ENCODE peak calls at places on chromosomes 6 and 20, in five cellular contexts. One of them, this sample, is unnamed.

GRCh38 chr6:39197521-39198500 is 31.5 kb downstream of the KCNK5 start:
- DNase-seq in glutamatergic neuron: no peak
- DNase-seq in fibroblast of pulmonary artery: no peak
- DNase-seq in bronchial epithelial cell: no peak
- DNase-seq in transverse colon: no peak
- DNase-seq in this sample: no peak

GRCh38 chr6:501891-502601 is 110.5 kb downstream of the IRF4 start:
- DNase-seq in glutamatergic neuron: no peak
- DNase-seq in fibroblast of pulmonary artery: no peak
- DNase-seq in bronchial epithelial cell: no peak
- DNase-seq in transverse colon: peak; percentile 27
- DNase-seq in this sample: no peak

GRCh38 chr6:111379831-111380230 is 103.2 kb downstream of the REV3L start:
- DNase-seq in glutamatergic neuron: no peak
- DNase-seq in fibroblast of pulmonary artery: no peak
- DNase-seq in bronchial epithelial cell: no peak
- DNase-seq in transverse colon: no peak
- DNase-seq in this sample: no peak

GRCh38 chr6:157763129-157763893 is 59.7 kb upstream of the SNX9 start:
- DNase-seq in glutamatergic neuron: no peak
- DNase-seq in fibroblast of pulmonary artery: peak; percentile 67
- DNase-seq in bronchial epithelial cell: peak; percentile 100
- DNase-seq in transverse colon: peak; percentile 97
- DNase-seq in this sample: no peak

GRCh38 chr20:6768228-6769185 is 1.0 kb downstream of the BMP2 start:
- DNase-seq in glutamatergic neuron: peak; percentile 36
- DNase-seq in fibroblast of pulmonary artery: peak; percentile 34
- DNase-seq in bronchial epithelial cell: no peak
- DNase-seq in transverse colon: peak; percentile 27
- DNase-seq in this sample: peak; percentile 16

GRCh38 chr6:43368517-43369160 is 808 bp downstream of the ZNF318 start:
- DNase-seq in glutamatergic neuron: peak; percentile 88
- DNase-seq in fibroblast of pulmonary artery: peak; percentile 49
- DNase-seq in bronchial epithelial cell: peak; percentile 8
- DNase-seq in transverse colon: peak; percentile 50
- DNase-seq in this sample: no peak

GRCh38 chr6:35590622-35591066 is 77.9 kb upstream of the TULP1 start:
- DNase-seq in glutamatergic neuron: no peak
- DNase-seq in fibroblast of pulmonary artery: peak; percentile 81
- DNase-seq in bronchial epithelial cell: no peak
- DNase-seq in transverse colon: peak; percentile 34
- DNase-seq in this sample: no peak

GRCh38 chr20:49319204-49319809 is 41.5 kb upstream of the ZNFX1 start:
- DNase-seq in glutamatergic neuron: no peak
- DNase-seq in fibroblast of pulmonary artery: no peak
- DNase-seq in bronchial epithelial cell: no peak
- DNase-seq in transverse colon: no peak
- DNase-seq in this sample: no peak

GRCh38 chr6:21772467-21772866 is 178.9 kb downstream of the SOX4 start:
- DNase-seq in glutamatergic neuron: no peak
- DNase-seq in fibroblast of pulmonary artery: no peak
- DNase-seq in bronchial epithelial cell: no peak
- DNase-seq in transverse colon: no peak
- DNase-seq in this sample: no peak

GRCh38 chr6:35436071-35436865 is 15.9 kb upstream of the FANCE start:
- DNase-seq in glutamatergic neuron: no peak
- DNase-seq in fibroblast of pulmonary artery: no peak
- DNase-seq in bronchial epithelial cell: no peak
- DNase-seq in transverse colon: no peak
- DNase-seq in this sample: no peak

GRCh38 chr20:2745936-2746635 is 53.5 kb downstream of the EBF4 start:
- DNase-seq in glutamatergic neuron: no peak
- DNase-seq in fibroblast of pulmonary artery: no peak
- DNase-seq in bronchial epithelial cell: no peak
- DNase-seq in transverse colon: no peak
- DNase-seq in this sample: no peak

GRCh38 chr20:50690979-50691584 is at the start of gene RIPOR3:
- DNase-seq in glutamatergic neuron: peak; percentile 58
- DNase-seq in fibroblast of pulmonary artery: no peak
- DNase-seq in bronchial epithelial cell: no peak
- DNase-seq in transverse colon: no peak
- DNase-seq in this sample: no peak

GRCh38 chr6:38177885-38178583 is 358.5 kb downstream of the ZFAND3 start:
- DNase-seq in glutamatergic neuron: no peak
- DNase-seq in fibroblast of pulmonary artery: no peak
- DNase-seq in bronchial epithelial cell: no peak
- DNase-seq in transverse colon: no peak
- DNase-seq in this sample: no peak

GRCh38 chr6:90295854-90296345 is 743 bp downstream of the BACH2 start:
- DNase-seq in glutamatergic neuron: peak; percentile 68
- DNase-seq in fibroblast of pulmonary artery: peak; percentile 64
- DNase-seq in bronchial epithelial cell: peak; percentile 58
- DNase-seq in transverse colon: peak; percentile 67
- DNase-seq in this sample: peak; percentile 56

GRCh38 chr6:45021652-45022051 is 306.5 kb upstream of the RUNX2 start:
- DNase-seq in glutamatergic neuron: no peak
- DNase-seq in fibroblast of pulmonary artery: no peak
- DNase-seq in bronchial epithelial cell: peak; percentile 3
- DNase-seq in transverse colon: no peak
- DNase-seq in this sample: no peak

GRCh38 chr6:35044145-35044745 is 96.9 kb downstream of the TCP11 start:
- DNase-seq in glutamatergic neuron: no peak
- DNase-seq in fibroblast of pulmonary artery: peak; percentile 88
- DNase-seq in bronchial epithelial cell: peak; percentile 64
- DNase-seq in transverse colon: peak; percentile 41
- DNase-seq in this sample: no peak

GRCh38 chr6:17615794-17616193 is 15.7 kb downstream of the FAM8A1 start:
- DNase-seq in glutamatergic neuron: no peak
- DNase-seq in fibroblast of pulmonary artery: no peak
- DNase-seq in bronchial epithelial cell: no peak
- DNase-seq in transverse colon: no peak
- DNase-seq in this sample: no peak

GRCh38 chr6:7235712-7236311 is 77.2 kb downstream of the SSR1 start:
- DNase-seq in glutamatergic neuron: no peak
- DNase-seq in fibroblast of pulmonary artery: no peak
- DNase-seq in bronchial epithelial cell: no peak
- DNase-seq in transverse colon: peak; percentile 40
- DNase-seq in this sample: no peak

GRCh38 chr6:44650947-44651346 is 263.4 kb downstream of the CDC5L start:
- DNase-seq in glutamatergic neuron: no peak
- DNase-seq in fibroblast of pulmonary artery: peak; percentile 27
- DNase-seq in bronchial epithelial cell: peak; percentile 72
- DNase-seq in transverse colon: no peak
- DNase-seq in this sample: no peak

GRCh38 chr20:13526551-13526950 is 112.2 kb downstream of the TASP1 start:
- DNase-seq in glutamatergic neuron: no peak
- DNase-seq in fibroblast of pulmonary artery: no peak
- DNase-seq in bronchial epithelial cell: peak; percentile 20
- DNase-seq in transverse colon: no peak
- DNase-seq in this sample: no peak

GRCh38 chr20:46074006-46074405 is 15.8 kb downstream of the NCOA5 start:
- DNase-seq in glutamatergic neuron: no peak
- DNase-seq in fibroblast of pulmonary artery: no peak
- DNase-seq in bronchial epithelial cell: no peak
- DNase-seq in transverse colon: no peak
- DNase-seq in this sample: no peak

GRCh38 chr6:140744648-140745320 is 1370.3 kb upstream of the CITED2 start:
- DNase-seq in glutamatergic neuron: no peak
- DNase-seq in fibroblast of pulmonary artery: peak; percentile 79
- DNase-seq in bronchial epithelial cell: peak; percentile 74
- DNase-seq in transverse colon: no peak
- DNase-seq in this sample: no peak

GRCh38 chr6:105452924-105453756 is 50.3 kb upstream of the PREP start:
- DNase-seq in glutamatergic neuron: no peak
- DNase-seq in fibroblast of pulmonary artery: no peak
- DNase-seq in bronchial epithelial cell: no peak
- DNase-seq in transverse colon: peak; percentile 25
- DNase-seq in this sample: peak; percentile 45

GRCh38 chr6:48111143-48111506 is at the start of gene PTCHD4:
- DNase-seq in glutamatergic neuron: no peak
- DNase-seq in fibroblast of pulmonary artery: peak; percentile 59
- DNase-seq in bronchial epithelial cell: peak; percentile 98
- DNase-seq in transverse colon: no peak
- DNase-seq in this sample: no peak

DNA sequence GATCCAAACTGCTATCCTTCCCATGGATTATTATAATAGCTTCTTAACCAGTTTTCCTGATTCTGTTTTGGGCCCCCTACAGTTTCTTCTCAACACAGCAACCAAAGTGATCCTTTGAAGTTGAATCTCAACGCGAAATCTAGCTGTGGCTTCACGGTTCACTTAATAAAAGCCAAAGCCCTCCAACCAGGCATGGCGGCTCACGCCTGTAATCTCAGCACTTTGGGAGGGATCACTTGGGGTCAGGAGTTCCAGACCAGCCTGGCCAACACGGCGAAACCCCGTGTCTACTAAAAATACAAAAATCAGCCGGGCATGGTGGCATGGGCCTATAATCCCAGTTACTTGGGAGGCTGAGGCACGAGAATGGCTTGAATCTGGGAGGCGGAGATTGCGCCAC is 3.3 kb downstream of the RMND1 start:
- DNase-seq in glutamatergic neuron: no peak
- DNase-seq in fibroblast of pulmonary artery: no peak
- DNase-seq in bronchial epithelial cell: no peak
- DNase-seq in transverse colon: no peak
- DNase-seq in this sample: no peak
- TF ChIP-seq CTCF in glutamatergic neuron: peak; percentile 9
- TF ChIP-seq CTCF in fibroblast of pulmonary artery: peak; percentile 6
- TF ChIP-seq CTCF in bronchial epithelial cell: no peak
- TF ChIP-seq CTCF in transverse colon: no peak
- TF ChIP-seq CTCF in this sample: no peak

DNA sequence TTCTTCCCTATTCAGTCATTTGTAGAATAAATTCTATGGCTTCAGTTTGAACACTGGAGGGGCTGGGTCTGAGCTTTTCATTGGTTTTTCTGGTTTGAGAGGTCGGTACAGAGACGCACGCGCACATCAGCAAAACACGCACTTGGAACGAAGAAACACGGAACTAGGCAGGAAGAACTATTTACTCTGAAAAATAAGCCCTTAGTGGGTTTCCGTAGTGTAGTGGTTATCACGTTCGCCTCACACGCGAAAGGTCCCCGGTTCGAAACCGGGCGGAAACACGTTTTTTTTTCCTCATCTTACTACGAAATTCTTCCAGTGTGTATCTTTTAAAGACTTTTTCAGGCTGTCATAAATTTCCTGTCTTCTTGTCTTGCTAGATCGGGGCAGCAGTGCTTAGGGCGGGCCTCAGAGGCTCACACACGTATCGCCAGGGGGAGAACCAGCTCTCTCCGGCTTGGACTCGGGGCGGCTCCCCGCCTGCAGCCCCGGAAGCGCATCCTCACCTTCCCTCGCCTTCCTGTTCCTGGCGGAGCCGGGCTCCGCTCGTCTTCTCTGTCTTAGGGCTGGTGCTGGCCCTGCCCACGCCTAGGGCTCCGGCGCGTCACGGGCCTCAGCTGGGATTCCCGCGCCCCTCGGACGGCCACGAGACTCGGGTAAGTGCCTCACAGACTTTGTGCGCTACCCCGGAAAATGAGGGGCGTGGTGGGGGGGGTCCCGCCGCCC is at the start of gene HMGN4:
- DNase-seq in glutamatergic neuron: peak; percentile 83
- DNase-seq in fibroblast of pulmonary artery: peak; percentile 94
- DNase-seq in bronchial epithelial cell: peak; percentile 81
- DNase-seq in transverse colon: peak; percentile 85
- DNase-seq in this sample: peak; percentile 73
- TF ChIP-seq CTCF in glutamatergic neuron: no peak
- TF ChIP-seq CTCF in fibroblast of pulmonary artery: no peak
- TF ChIP-seq CTCF in bronchial epithelial cell: no peak
- TF ChIP-seq CTCF in transverse colon: no peak
- TF ChIP-seq CTCF in this sample: no peak

DNA sequence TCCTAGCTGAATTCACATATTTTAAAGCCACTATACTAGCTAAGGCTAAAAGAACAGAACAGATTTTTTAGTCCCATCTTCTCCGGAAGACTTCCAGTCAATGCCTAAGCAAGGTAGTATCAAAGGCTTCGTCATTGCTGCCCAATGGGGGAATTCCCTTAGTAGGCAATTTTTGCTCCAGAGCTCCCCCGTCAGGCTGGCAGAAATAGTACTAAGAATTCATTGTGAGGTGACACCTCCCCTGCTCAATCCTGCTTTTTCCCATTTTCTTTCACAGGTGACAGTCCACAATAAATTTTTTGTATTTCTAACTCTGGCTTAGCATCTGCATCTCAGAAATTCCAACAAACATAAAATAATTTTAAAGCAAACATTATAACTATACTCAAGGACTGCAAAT is 52.8 kb upstream of the SRSF6 start:
- DNase-seq in glutamatergic neuron: no peak
- DNase-seq in fibroblast of pulmonary artery: peak; percentile 21
- DNase-seq in bronchial epithelial cell: peak; percentile 12
- DNase-seq in transverse colon: no peak
- DNase-seq in this sample: no peak
- TF ChIP-seq CTCF in glutamatergic neuron: peak; percentile 25
- TF ChIP-seq CTCF in fibroblast of pulmonary artery: peak; percentile 35
- TF ChIP-seq CTCF in bronchial epithelial cell: no peak
- TF ChIP-seq CTCF in transverse colon: peak; percentile 8
- TF ChIP-seq CTCF in this sample: no peak

GRCh38 chr20:38355161-38356012 is 9.1 kb downstream of the LBP start:
- DNase-seq in glutamatergic neuron: no peak
- DNase-seq in fibroblast of pulmonary artery: no peak
- DNase-seq in bronchial epithelial cell: no peak
- DNase-seq in transverse colon: no peak
- DNase-seq in this sample: no peak
- TF ChIP-seq CTCF in glutamatergic neuron: no peak
- TF ChIP-seq CTCF in fibroblast of pulmonary artery: no peak
- TF ChIP-seq CTCF in bronchial epithelial cell: no peak
- TF ChIP-seq CTCF in transverse colon: no peak
- TF ChIP-seq CTCF in this sample: no peak

DNA sequence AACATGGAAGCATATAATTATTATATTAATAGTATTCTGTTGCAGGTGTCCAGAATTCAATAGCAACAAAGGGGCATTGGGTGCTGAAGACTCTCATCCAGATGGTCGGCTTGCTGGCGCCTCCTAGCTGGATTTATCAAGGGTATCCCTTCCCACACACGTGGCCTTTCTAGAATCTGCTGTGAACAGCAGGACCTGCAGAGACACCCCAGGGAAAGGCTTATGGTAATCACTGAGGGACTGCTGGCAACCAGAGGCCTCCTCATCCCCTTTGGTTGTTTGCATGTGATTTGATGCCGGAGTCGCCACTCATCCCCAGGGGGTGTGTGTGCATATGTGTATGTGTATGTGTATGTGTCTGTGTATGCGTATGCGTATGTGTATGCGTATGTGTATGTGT is 20.6 kb downstream of the ZFP64 start:
- DNase-seq in glutamatergic neuron: peak; percentile 22
- DNase-seq in fibroblast of pulmonary artery: no peak
- DNase-seq in bronchial epithelial cell: no peak
- DNase-seq in transverse colon: no peak
- DNase-seq in this sample: no peak
- TF ChIP-seq CTCF in glutamatergic neuron: no peak
- TF ChIP-seq CTCF in fibroblast of pulmonary artery: no peak
- TF ChIP-seq CTCF in bronchial epithelial cell: no peak
- TF ChIP-seq CTCF in transverse colon: no peak
- TF ChIP-seq CTCF in this sample: no peak